ENCODE peak calls at places on chromosomes 2 and 18, in seven cellular contexts. K, C, V, D, W, N and U are unnamed samples.

GRCh38 chr18:76757343-76757742 is 65.0 kb upstream of the ZNF236 start:
- DNase-seq in K (no peak), C (peak), V (no peak), D (no peak), W (no peak), N (no peak), U (no peak)

GRCh38 chr2:54907663-54908062 is 142.6 kb downstream of the RTN4 start:
- DNase-seq in K (no peak), C (no peak), V (peak), D (no peak), W (no peak), N (no peak), U (no peak)

GRCh38 chr18:76980663-76981387 is 151.8 kb downstream of the MBP start:
- DNase-seq in K (no peak), C (no peak), V (no peak), D (no peak), W (no peak), N (no peak), U (no peak)

GRCh38 chr2:227376911-227377396 is 2.2 kb downstream of the TM4SF20 start:
- DNase-seq in K (peak), C (peak), V (peak), D (peak), W (no peak), N (no peak), U (no peak)

GRCh38 chr2:214128040-214128439 is 282.8 kb upstream of the VWC2L start:
- DNase-seq in K (no peak), C (no peak), V (no peak), D (no peak), W (no peak), N (no peak), U (no peak)

GRCh38 chr2:190677255-190677654 is 28.4 kb downstream of the NAB1 start:
- DNase-seq in K (peak), C (no peak), V (no peak), D (no peak), W (no peak), N (no peak), U (no peak)

GRCh38 chr2:152792973-152793372 is 74.6 kb downstream of the ARL6IP6 start:
- DNase-seq in K (no peak), C (no peak), V (no peak), D (no peak), W (no peak), N (no peak), U (no peak)

GRCh38 chr2:39999864-40000263 is 220.8 kb upstream of the THUMPD2 start:
- DNase-seq in K (peak), C (no peak), V (no peak), D (no peak), W (no peak), N (no peak), U (no peak)

GRCh38 chr18:77859634-77860033 is 610.0 kb downstream of the GALR1 start:
- DNase-seq in K (no peak), C (no peak), V (no peak), D (no peak), W (no peak), N (no peak), U (no peak)

GRCh38 chr2:6866239-6866745 is 585 bp upstream of the CMPK2 start:
- DNase-seq in K (peak), C (peak), V (peak), D (peak), W (peak), N (peak), U (no peak)

GRCh38 chr18:73975266-73975665 is 172.4 kb downstream of the FBXO15 start:
- DNase-seq in K (peak), C (no peak), V (no peak), D (peak), W (no peak), N (no peak), U (peak)

DNA sequence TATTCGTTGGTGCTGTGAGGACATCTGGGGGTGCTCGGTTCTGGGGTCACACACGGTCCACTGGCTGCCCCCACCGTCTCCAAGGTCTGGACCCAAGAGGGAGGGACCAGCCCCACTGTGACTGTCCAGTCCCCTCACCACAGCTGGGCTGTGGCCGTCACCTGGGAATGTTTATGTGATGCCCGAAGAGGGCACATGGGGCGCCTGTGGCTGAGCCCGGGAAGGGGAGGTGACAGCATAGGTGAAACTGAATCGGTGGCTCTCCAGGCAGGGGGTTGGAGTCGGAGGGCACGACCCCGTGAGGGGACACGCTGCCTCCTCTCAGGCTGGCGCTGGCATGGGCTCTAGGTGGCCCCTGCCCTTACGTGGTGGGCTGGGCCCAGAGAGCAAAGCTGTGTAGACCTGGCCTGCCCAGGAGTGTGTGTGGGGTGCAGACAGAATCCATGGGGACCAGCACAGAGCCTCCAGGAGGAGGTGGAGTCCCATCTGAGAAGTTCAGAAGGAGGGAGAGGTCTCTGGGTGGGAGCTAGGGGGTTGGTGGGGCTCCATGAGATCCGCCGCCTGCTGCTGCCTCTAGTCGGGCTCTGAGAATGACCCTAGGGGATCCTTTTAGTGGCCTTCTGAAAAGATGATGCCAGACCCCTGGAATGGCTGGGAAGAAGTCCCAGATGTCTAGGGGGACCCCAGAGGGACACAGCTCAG is 1.8 kb downstream of the BOK start:
- DNase-seq in K (no peak), C (no peak), V (no peak), D (no peak), W (no peak), N (no peak), U (no peak)
- H3K4me3 ChIP-seq in K (peak), C (peak), V (peak), D (peak), W (peak), N (peak), U (peak)

DNA sequence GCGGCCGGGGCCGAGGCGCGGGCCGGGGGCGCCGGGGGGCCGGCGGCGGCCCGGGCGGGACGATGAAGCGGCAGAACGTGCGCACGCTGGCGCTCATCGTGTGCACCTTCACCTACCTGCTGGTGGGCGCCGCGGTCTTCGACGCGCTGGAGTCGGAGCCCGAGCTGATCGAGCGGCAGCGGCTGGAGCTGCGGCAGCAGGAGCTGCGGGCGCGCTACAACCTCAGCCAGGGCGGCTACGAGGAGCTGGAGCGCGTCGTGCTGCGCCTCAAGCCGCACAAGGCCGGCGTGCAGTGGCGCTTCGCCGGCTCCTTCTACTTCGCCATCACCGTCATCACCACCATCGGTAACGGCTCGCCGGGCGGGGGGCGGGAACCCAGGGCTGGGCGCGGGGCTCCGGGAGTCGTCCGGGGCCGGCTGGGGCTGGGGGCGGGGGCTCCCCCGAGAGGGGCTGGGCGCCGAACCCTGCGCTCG is 328 bp downstream of the KCNK3 start:
- DNase-seq in K (peak), C (peak), V (peak), D (peak), W (no peak), N (no peak), U (no peak)
- H3K4me3 ChIP-seq in K (peak), C (peak), V (no peak), D (no peak), W (peak), N (no peak), U (peak)

GRCh38 chr18:62189208-62189607 is 2.2 kb downstream of the RELCH start:
- DNase-seq in K (no peak), C (no peak), V (no peak), D (no peak), W (no peak), N (no peak), U (no peak)
- H3K4me3 ChIP-seq in K (peak), C (peak), V (no peak), D (peak), W (peak), N (peak), U (peak)

GRCh38 chr2:33949371-33949770 is 350.3 kb upstream of the FAM98A start:
- DNase-seq in K (no peak), C (no peak), V (no peak), D (no peak), W (no peak), N (no peak), U (no peak)

DNA sequence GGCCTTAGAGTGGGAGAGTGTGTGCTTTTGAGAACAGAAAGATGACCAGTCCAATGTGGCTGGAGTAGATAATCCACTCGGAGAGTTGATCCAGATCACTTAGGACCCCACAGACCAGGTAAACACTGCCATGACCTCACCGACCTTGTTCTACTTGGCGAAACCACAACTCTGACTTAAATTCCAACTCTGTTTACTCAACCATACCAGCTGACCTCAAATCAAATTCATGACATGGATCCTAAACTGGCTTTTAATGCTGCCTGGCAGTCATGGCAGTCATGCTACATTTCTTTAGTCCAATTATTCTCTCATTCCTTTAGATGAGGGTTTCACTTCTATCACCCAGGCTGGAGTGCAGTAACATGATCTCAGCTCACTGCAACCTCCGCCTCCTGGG is 347.1 kb upstream of the FAM98A start:
- DNase-seq in K (no peak), C (no peak), V (no peak), D (no peak), W (no peak), N (no peak), U (no peak)
- H3K4me3 ChIP-seq in K (no peak), C (no peak), V (no peak), D (no peak), W (no peak), N (no peak), U (no peak)

GRCh38 chr2:216696751-216697560 is 1.6 kb upstream of the IGFBP5 start:
- DNase-seq in K (peak), C (peak), V (peak), D (peak), W (peak), N (peak), U (no peak)

GRCh38 chr2:216694201-216694825 is 1.0 kb downstream of the IGFBP5 start:
- DNase-seq in K (no peak), C (peak), V (no peak), D (no peak), W (peak), N (peak), U (no peak)

GRCh38 chr2:216694826-216695217 is 527 bp downstream of the IGFBP5 start:
- DNase-seq in K (no peak), C (no peak), V (no peak), D (no peak), W (no peak), N (no peak), U (no peak)

GRCh38 chr2:216696321-216696720 is 972 bp upstream of the IGFBP5 start:
- DNase-seq in K (no peak), C (no peak), V (no peak), D (no peak), W (no peak), N (no peak), U (no peak)

GRCh38 chr2:216695401-216695821 is at the start of gene IGFBP5:
- DNase-seq in K (peak), C (peak), V (no peak), D (peak), W (no peak), N (peak), U (peak)
- H3K4me3 ChIP-seq in K (peak), C (peak), V (peak), D (peak), W (peak), N (peak), U (peak)

GRCh38 chr18:10526211-10526949 is 553 bp downstream of the NAPG start:
- DNase-seq in K (peak), C (no peak), V (peak), D (peak), W (peak), N (peak), U (no peak)

GRCh38 chr18:10523544-10523943 is 2.3 kb upstream of the NAPG start:
- DNase-seq in K (no peak), C (no peak), V (no peak), D (no peak), W (no peak), N (no peak), U (no peak)

GRCh38 chr18:10525563-10526210 is at the start of gene NAPG:
- DNase-seq in K (peak), C (peak), V (peak), D (peak), W (peak), N (peak), U (peak)

GRCh38 chr18:10522574-10522973 is 3.3 kb upstream of the NAPG start:
- DNase-seq in K (no peak), C (no peak), V (no peak), D (no peak), W (no peak), N (no peak), U (no peak)

GRCh38 chr18:10524507-10525425 is 1.1 kb upstream of the NAPG start:
- DNase-seq in K (peak), C (no peak), V (peak), D (peak), W (no peak), N (peak), U (no peak)
- H3K4me3 ChIP-seq in K (peak), C (no peak), V (no peak), D (peak), W (no peak), N (peak), U (no peak)

GRCh38 chr2:110657721-110658305 is 20.1 kb downstream of the BUB1 start:
- DNase-seq in K (no peak), C (no peak), V (no peak), D (no peak), W (no peak), N (no peak), U (no peak)
- H3K4me3 ChIP-seq in K (no peak), C (no peak), V (no peak), D (no peak), W (no peak), N (no peak), U (no peak)

DNA sequence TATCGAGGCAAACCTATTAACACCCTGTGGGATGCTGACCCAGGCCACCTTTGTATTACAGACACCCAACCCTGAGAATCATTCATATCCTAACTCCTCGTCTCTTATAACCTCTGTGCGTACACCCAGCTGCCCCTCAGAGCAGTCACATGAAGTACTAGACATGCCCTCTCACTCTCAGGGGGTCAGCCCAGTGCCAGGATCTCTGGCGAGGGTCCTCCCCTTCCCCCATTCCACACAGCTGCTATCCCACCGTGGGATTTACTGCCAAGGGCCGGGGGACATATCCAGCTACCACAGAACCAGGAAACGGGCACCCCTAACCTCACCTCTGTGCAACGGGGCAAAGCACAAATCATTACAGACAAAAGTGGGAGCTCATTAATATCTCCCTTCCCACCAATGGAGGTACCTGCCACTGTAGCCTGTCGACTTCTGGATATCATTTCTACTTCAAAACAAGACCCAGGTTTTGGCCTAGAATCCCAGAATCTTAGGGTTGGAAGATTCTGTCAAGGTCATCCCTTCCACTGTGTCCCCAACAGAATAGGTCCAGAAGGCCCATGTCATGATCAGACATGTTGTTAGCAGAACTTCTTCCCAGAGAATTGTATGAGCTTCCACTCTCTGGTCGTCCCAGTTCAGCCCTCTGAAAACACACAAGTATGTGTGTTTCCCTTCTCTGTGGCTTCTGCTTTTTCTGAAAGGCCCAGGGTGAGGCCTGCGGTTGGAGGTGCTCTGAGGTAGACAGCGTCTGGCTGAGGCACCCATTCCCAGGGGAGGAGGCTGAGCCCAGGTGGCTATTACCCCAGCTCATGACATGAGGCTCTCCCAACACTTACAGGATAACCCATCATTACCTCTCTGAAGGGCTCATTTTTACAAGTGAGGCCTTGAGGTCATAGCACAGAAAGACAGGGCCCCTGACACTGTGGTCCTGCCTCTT is 1.7 kb downstream of the TMBIM1 start:
- DNase-seq in K (no peak), C (no peak), V (no peak), D (no peak), W (no peak), N (no peak), U (no peak)
- H3K4me3 ChIP-seq in K (peak), C (peak), V (peak), D (peak), W (peak), N (peak), U (peak)

GRCh38 chr2:119934319-119934718 is 78.6 kb upstream of the EPB41L5 start:
- DNase-seq in K (no peak), C (no peak), V (no peak), D (no peak), W (no peak), N (no peak), U (no peak)
- H3K4me3 ChIP-seq in K (no peak), C (no peak), V (no peak), D (no peak), W (no peak), N (no peak), U (no peak)

DNA sequence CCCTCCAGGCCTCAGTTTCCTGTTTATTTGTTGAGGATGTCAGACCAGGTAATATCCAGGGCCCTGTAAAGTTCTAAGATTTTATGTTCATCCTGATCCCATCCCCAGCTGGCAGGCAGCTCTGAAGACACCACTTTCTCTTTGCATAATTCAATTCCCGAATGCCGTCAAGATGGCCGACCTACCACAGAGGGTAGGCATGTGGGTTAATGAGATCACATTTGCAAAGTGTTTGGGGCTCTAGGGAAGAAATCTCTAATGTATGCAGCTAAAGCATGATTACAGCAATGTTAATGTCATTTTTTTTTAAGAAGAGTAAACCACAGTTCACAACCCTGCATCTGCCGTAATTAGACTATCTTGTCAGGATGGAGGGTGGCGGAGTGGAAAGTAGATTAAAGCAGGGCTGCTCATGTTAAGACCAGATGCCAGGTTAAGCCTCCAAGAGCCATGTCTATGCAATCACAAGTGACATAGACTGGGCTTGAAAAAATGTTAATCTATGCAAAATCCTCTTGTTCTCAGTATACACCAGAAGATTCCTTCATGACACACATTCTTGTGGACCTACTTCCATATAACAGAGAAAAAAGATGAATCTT is 131.4 kb downstream of the ALK start:
- DNase-seq in K (no peak), C (no peak), V (no peak), D (no peak), W (no peak), N (no peak), U (no peak)
- H3K4me3 ChIP-seq in K (no peak), C (no peak), V (no peak), D (no peak), W (no peak), N (no peak), U (no peak)